ENCODE peak calls at places on chromosome 9, in five cellular contexts. E is IMR-90, T is SK-N-SH, Z is hepatocyte, G is GM23338. R is an unnamed sample.

GRCh38 chr9:89676281-89676680 is 71.5 kb downstream of the GADD45G start:
- DNase-seq in E (no peak), G (no peak), T (peak; percentile 56), Z (no peak), R (no peak)

GRCh38 chr9:94800424-94801117 is 74.1 kb downstream of the AOPEP start:
- DNase-seq in E (peak; percentile 31), G (no peak), Z (no peak), T (no peak), R (no peak)

GRCh38 chr9:12698293-12698692 is 5.1 kb downstream of the TYRP1 start:
- DNase-seq in G (no peak), E (peak; percentile 76), T (no peak), Z (peak; percentile 19), R (no peak)

GRCh38 chr9:6978591-6978990 is 220.8 kb downstream of the KDM4C start:
- DNase-seq in E (peak; percentile 8), Z (no peak), T (no peak), G (no peak), R (no peak)

GRCh38 chr9:114146735-114147134 is 8.6 kb upstream of the COL27A1 start:
- DNase-seq in G (no peak), Z (no peak), E (no peak), T (no peak), R (no peak)

GRCh38 chr9:119177141-119177540 is 192.1 kb downstream of the BRINP1 start:
- DNase-seq in Z (no peak), T (no peak), G (no peak), E (no peak), R (no peak)

GRCh38 chr9:134335095-134335489 is 8.8 kb downstream of the RXRA start:
- DNase-seq in Z (no peak), E (peak; percentile 43), G (no peak), T (no peak), R (peak; percentile 78)

GRCh38 chr9:106644661-106645060 is 218.3 kb upstream of the ZNF462 start:
- DNase-seq in E (no peak), G (no peak), Z (no peak), T (no peak), R (no peak)

GRCh38 chr9:89309166-89309565 is 1.8 kb upstream of the CKS2 start:
- DNase-seq in G (no peak), E (no peak), Z (no peak), T (no peak), R (no peak)

GRCh38 chr9:135890896-135891631 is 16.3 kb downstream of the CAMSAP1 start:
- DNase-seq in Z (no peak), T (no peak), E (no peak), G (no peak), R (peak; percentile 63)

GRCh38 chr9:4665357-4665756 is 923 bp downstream of the SPATA6L start:
- DNase-seq in E (peak; percentile 45), G (no peak), T (peak; percentile 37), Z (no peak), R (peak; percentile 40)

GRCh38 chr9:89138463-89139390 is 39.9 kb downstream of the SHC3 start:
- DNase-seq in Z (no peak), E (peak; percentile 71), G (no peak), T (no peak), R (peak; percentile 65)

GRCh38 chr9:134707031-134707680 is 65.6 kb downstream of the COL5A1 start:
- DNase-seq in G (no peak), Z (peak; percentile 92), T (peak; percentile 98), E (peak; percentile 88), R (no peak)

GRCh38 chr9:4084440-4084818 is 215.4 kb downstream of the GLIS3 start:
- DNase-seq in E (peak; percentile 90), G (no peak), Z (no peak), T (no peak), R (no peak)

GRCh38 chr9:35858428-35858827 is 11.8 kb downstream of the OR13J1 start:
- DNase-seq in E (no peak), T (no peak), G (no peak), Z (no peak), R (no peak)

GRCh38 chr9:115845648-115846312 is 307.8 kb upstream of the PAPPA start:
- DNase-seq in Z (peak; percentile 55), E (peak; percentile 92), T (no peak), G (no peak), R (peak; percentile 90)

GRCh38 chr9:123445981-123446610 is 90.1 kb downstream of the CRB2 start:
- DNase-seq in T (no peak), Z (no peak), E (peak; percentile 43), G (no peak), R (no peak)

GRCh38 chr9:136053757-136054142 is 41.3 kb downstream of the NACC2 start:
- DNase-seq in Z (no peak), E (no peak), G (no peak), T (peak; percentile 23), R (no peak)

GRCh38 chr9:16705121-16705604 is 165.3 kb downstream of the BNC2 start:
- DNase-seq in T (peak; percentile 20), Z (peak; percentile 72), G (peak; percentile 88), E (peak; percentile 97), R (peak; percentile 21)

GRCh38 chr9:83432104-83432627 is 106.0 kb downstream of the FRMD3 start:
- DNase-seq in T (no peak), Z (no peak), E (no peak), G (peak; percentile 69), R (no peak)

GRCh38 chr9:112142420-112142819 is 32.7 kb downstream of the SUSD1 start:
- DNase-seq in E (no peak), Z (no peak), G (no peak), T (no peak), R (peak; percentile 24)

DNA sequence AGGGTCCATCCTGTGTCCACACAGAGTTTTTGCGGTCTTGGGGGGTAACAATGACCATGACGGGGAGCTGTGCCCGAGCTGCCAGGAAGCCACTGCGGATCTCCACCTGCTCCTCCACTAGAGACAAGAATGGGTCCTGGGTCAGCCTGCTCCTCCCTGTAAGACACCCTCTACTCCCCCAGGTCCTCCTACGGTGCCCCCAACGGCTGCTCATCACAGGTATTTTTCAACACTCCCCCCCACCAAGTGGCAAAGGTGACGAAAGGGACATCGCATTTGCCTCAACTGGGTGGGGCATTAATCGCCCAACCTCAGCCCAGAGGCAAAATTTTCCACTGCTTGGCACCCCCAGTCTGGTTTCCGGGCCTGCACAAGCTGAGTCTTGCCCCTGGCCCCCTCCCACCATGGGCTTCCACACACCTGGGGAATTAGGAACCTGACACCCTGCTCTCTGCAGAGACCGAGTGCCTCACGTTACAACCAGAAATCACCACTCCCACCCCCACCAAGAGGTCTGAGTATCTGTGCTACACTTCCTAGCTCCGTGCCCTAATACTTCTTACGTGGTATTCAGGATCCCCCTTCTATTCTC is 9.6 kb downstream of the NOL6 start:
- DNase-seq in G (no peak), T (peak; percentile 7), E (no peak), Z (no peak), R (no peak)
- H3K4me2 ChIP-seq in G (no peak overlapping the region), T (no peak overlapping the region), E (no peak overlapping the region), Z (no peak overlapping the region), R (no peak overlapping the region)

GRCh38 chr9:130036099-130036498 is 6.9 kb downstream of the FNBP1 start:
- DNase-seq in T (no peak), E (peak; percentile 65), G (no peak), Z (no peak), R (peak; percentile 67)
- H3K4me1 ChIP-seq in T (peaks cover 2% of the 10 kb centered on the region), E (peaks cover 5% of the 10 kb centered on the region), G (peaks cover 3% of the 10 kb centered on the region), Z (peaks cover 3% of the 10 kb centered on the region), R (peaks cover 7% of the 10 kb centered on the region)

GRCh38 chr9:2264081-2264480 is 248.9 kb downstream of the SMARCA2 start:
- DNase-seq in E (no peak), T (no peak), Z (no peak), G (no peak), R (no peak)

GRCh38 chr9:2261421-2262103 is 246.4 kb downstream of the SMARCA2 start:
- DNase-seq in G (no peak), T (no peak), Z (no peak), E (no peak), R (no peak)

GRCh38 chr9:2262371-2262770 is 247.2 kb downstream of the SMARCA2 start:
- DNase-seq in G (no peak), E (no peak), Z (no peak), T (no peak), R (no peak)

GRCh38 chr9:2263665-2264064 is 248.5 kb downstream of the SMARCA2 start:
- DNase-seq in E (no peak), G (no peak), T (no peak), Z (no peak), R (no peak)

GRCh38 chr9:2262809-2263510 is 247.8 kb downstream of the SMARCA2 start:
- DNase-seq in Z (no peak), E (no peak), T (no peak), G (no peak), R (no peak)
- H3K27ac ChIP-seq in Z (no peak overlapping the region), E (no peak overlapping the region), T (no peak overlapping the region), G (no peak overlapping the region), R (no peak overlapping the region)

GRCh38 chr9:127154003-127154389 is 31.6 kb upstream of the ANGPTL2 start:
- DNase-seq in T (no peak), G (no peak), Z (no peak), E (no peak), R (no peak)
- H3K4me2 ChIP-seq in T (no peak overlapping the region), G (no peak overlapping the region), Z (no peak overlapping the region), E (no peak overlapping the region), R (no peak overlapping the region)

GRCh38 chr9:109012876-109013677 is at the start of gene CTNNAL1:
- DNase-seq in E (peak; percentile 81), Z (peak; percentile 96), G (peak; percentile 96), T (peak; percentile 99), R (peak; percentile 71)

GRCh38 chr9:109014267-109015025 is 1.1 kb upstream of the CTNNAL1 start:
- DNase-seq in G (peak; percentile 50), T (no peak), E (peak; percentile 78), Z (peak; percentile 70), R (peak; percentile 48)

GRCh38 chr9:109016132-109016531 is 2.8 kb upstream of the CTNNAL1 start:
- DNase-seq in Z (no peak), E (no peak), T (no peak), G (no peak), R (no peak)

GRCh38 chr9:109013678-109014145 is 413 bp upstream of the CTNNAL1 start:
- DNase-seq in G (no peak), T (no peak), E (no peak), Z (no peak), R (peak; percentile 73)

GRCh38 chr9:109015026-109015280 is 1.7 kb upstream of the CTNNAL1 start:
- DNase-seq in T (no peak), G (no peak), E (no peak), Z (no peak), R (no peak)
- H3K4me1 ChIP-seq in T (peaks cover 13% of the 10 kb centered on the region), G (peaks cover 23% of the 10 kb centered on the region), E (peaks cover 15% of the 10 kb centered on the region), Z (peaks cover 14% of the 10 kb centered on the region), R (peaks cover 27% of the 10 kb centered on the region)

R was measured in mammary epithelial cell.